ENCODE peak calls at places on chromosomes 4 and X, in ten cellular contexts. T is stimulated activated CD8-positive, alpha-beta memory T cell treated with anti-CD3 and anti-CD28 coated beads, Interleukin-4, amount 100 ng/mL, for 24 hours; H is HS-5; O is lung microvascular endothelial cell; D is GM23248; X is HEK293T; A is neural crest cell; F is AG08395; M is non-pigmented ciliary epithelial cell; B is HTR-8/SVneo. Q is an unnamed sample.

GRCh38 chr4:85684676-85685075 is 209.7 kb downstream of the ARHGAP24 start:
- DNase-seq in T (no peak), H (no peak), O (no peak), D (no peak), X (no peak), A (no peak), F (no peak), M (no peak), B (no peak), Q (no peak)

GRCh38 chr4:120750152-120750525 is 172.4 kb downstream of the PRDM5 start:
- DNase-seq in T (no peak), H (no peak), O (no peak), D (no peak), X (no peak), A (no peak), F (no peak), M (no peak), B (no peak), Q (no peak)

GRCh38 chrX:101595739-101596419 is 21.9 kb downstream of the ARMCX6 start:
- DNase-seq in T (no peak), H (peak), O (peak), D (peak), X (peak), A (peak), F (peak), M (peak), B (peak), Q (peak)

GRCh38 chr4:108685036-108685686 is 34.8 kb downstream of the OSTC start:
- DNase-seq in T (no peak), H (no peak), O (no peak), D (peak), X (no peak), A (no peak), F (no peak), M (no peak), B (no peak), Q (no peak)

GRCh38 chrX:64850371-64851082 is 125.7 kb downstream of the ZC4H2 start:
- DNase-seq in T (no peak), H (no peak), O (no peak), D (no peak), X (no peak), A (no peak), F (no peak), M (no peak), B (no peak), Q (no peak)

GRCh38 chr4:168335621-168336020 is 17.1 kb upstream of the DDX60 start:
- DNase-seq in T (no peak), H (no peak), O (no peak), D (no peak), X (no peak), A (no peak), F (no peak), M (no peak), B (no peak), Q (no peak)

GRCh38 chr4:91113130-91113706 is 986.0 kb downstream of the CCSER1 start:
- DNase-seq in T (no peak), H (peak), O (peak), D (peak), X (peak), A (no peak), F (no peak), M (peak), B (peak), Q (peak)

GRCh38 chr4:82624819-82625218 is 63.0 kb upstream of the TMEM150C start:
- DNase-seq in T (no peak), H (no peak), O (no peak), D (peak), X (no peak), A (no peak), F (peak), M (no peak), B (no peak), Q (no peak)

GRCh38 chr4:4780634-4781287 is 78.7 kb upstream of the MSX1 start:
- DNase-seq in T (no peak), H (peak), O (no peak), D (peak), X (no peak), A (no peak), F (peak), M (peak), B (no peak), Q (no peak)

GRCh38 chr4:77881460-77882295 is 19.0 kb downstream of the MRPL1 start:
- DNase-seq in T (no peak), H (no peak), O (peak), D (peak), X (no peak), A (no peak), F (no peak), M (no peak), B (no peak), Q (no peak)

GRCh38 chrX:7190157-7190556 is 42.2 kb upstream of the PUDP start:
- DNase-seq in T (no peak), H (no peak), O (no peak), D (no peak), X (no peak), A (no peak), F (no peak), M (no peak), B (no peak), Q (no peak)

GRCh38 chr4:142095886-142096605 is 459.7 kb downstream of the IL15 start:
- DNase-seq in T (no peak), H (peak), O (peak), D (peak), X (no peak), A (no peak), F (peak), M (peak), B (peak), Q (no peak)

Q was measured in GM12878.